ENCODE peak calls at places on chromosomes 4 and X, in nine cellular contexts. D, L, G, Q, X, M, J, T and K are unnamed samples.

GRCh38 chr4:82372502-82372873 is 1.3 kb downstream of the HNRNPD start:
- DNase-seq in T (no peak), G (no peak), J (no peak), L (peak; percentile 6), D (peak; percentile 12), M (peak; percentile 58), X (peak; percentile 24), Q (no peak), K (peak; percentile 6)

GRCh38 chrX:55008571-55009358 is 8.6 kb downstream of the APEX2 start:
- DNase-seq in G (peak; percentile 21), T (no peak), D (no peak), Q (no peak), M (no peak), X (no peak), L (no peak), J (no peak), K (no peak)

GRCh38 chr4:42656736-42656985 is 244 bp downstream of the ATP8A1 start:
- DNase-seq in M (no peak), Q (no peak), G (no peak), J (no peak), X (no peak), D (no peak), T (peak; percentile 39), L (no peak), K (no peak)

GRCh38 chr4:105127154-105127445 is 19.6 kb upstream of the TET2 start:
- DNase-seq in Q (no peak), L (no peak), J (no peak), T (no peak), G (no peak), D (no peak), X (no peak), M (no peak), K (no peak)

GRCh38 chr4:1244978-1245471 is 3.9 kb downstream of the CTBP1 start:
- DNase-seq in Q (no peak), J (no peak), X (no peak), D (no peak), G (no peak), L (no peak), T (no peak), M (peak; percentile 30), K (no peak)

GRCh38 chr4:183788308-183788707 is 116.8 kb upstream of the STOX2 start:
- DNase-seq in J (peak; percentile 13), M (no peak), X (no peak), L (no peak), G (no peak), Q (no peak), D (no peak), T (no peak), K (no peak)

GRCh38 chr4:169621754-169622481 is 1.5 kb downstream of the CLCN3 start:
- DNase-seq in X (peak; percentile 8), T (no peak), Q (peak; percentile 69), G (no peak), L (no peak), J (peak; percentile 76), M (no peak), D (no peak), K (no peak)

GRCh38 chr4:59553063-59553738 is 1646.9 kb upstream of the ADGRL3 start:
- DNase-seq in T (no peak), Q (peak; percentile 18), L (no peak), M (no peak), J (peak; percentile 56), D (no peak), G (peak; percentile 19), X (no peak), K (no peak)